ENCODE peak calls at places on chromosomes 16 and 17, in six cellular contexts. A is A549, F is prostate gland, P is HCT116, E is transverse colon, K is Peyer's patch. Y is an unnamed sample. For H3K4me1, the result is how much of the 10 kb centered on the place peaks cover.

GRCh38 chr17:45971698-45972141 is 27.3 kb upstream of the STH start:
- DNase-seq in P (no peak), A (no peak), F (no peak), E (no peak), K (no peak), Y (no peak)

GRCh38 chr17:59298512-59298911 is 32.9 kb upstream of the YPEL2 start:
- DNase-seq in E (no peak), A (no peak), P (no peak), F (no peak), K (no peak), Y (no peak)

GRCh38 chr17:77319211-77320031 is 178.7 kb downstream of the SEC14L1 start:
- DNase-seq in A (peak), P (peak), E (peak), F (peak), K (peak), Y (peak)

GRCh38 chr16:21598676-21599157 is 660 bp upstream of the METTL9 start:
- DNase-seq in A (no peak), K (no peak), P (no peak), F (peak), E (peak), Y (no peak)

GRCh38 chr16:66263973-66264310 is 102.5 kb upstream of the CDH5 start:
- DNase-seq in K (no peak), F (no peak), A (no peak), E (no peak), P (no peak), Y (no peak)

GRCh38 chr16:71537643-71538042 is 11.4 kb downstream of the CHST4 start:
- DNase-seq in P (peak), K (peak), F (peak), E (peak), A (peak), Y (no peak)

GRCh38 chr16:69840975-69841374 is 78.8 kb downstream of the WWP2 start:
- DNase-seq in F (no peak), P (no peak), A (no peak), E (peak), K (peak), Y (no peak)

GRCh38 chr16:57688987-57689771 is 5.4 kb upstream of the DRC7 start:
- DNase-seq in F (no peak), E (no peak), A (no peak), P (no peak), K (no peak), Y (no peak)

GRCh38 chr17:67608691-67609090 is 109.0 kb upstream of the NOL11 start:
- DNase-seq in E (no peak), P (no peak), F (no peak), K (no peak), A (no peak), Y (no peak)

GRCh38 chr17:43226393-43226792 is 2.0 kb downstream of the CCDC200 start:
- DNase-seq in A (no peak), P (no peak), F (no peak), E (no peak), K (no peak), Y (no peak)

GRCh38 chr16:4402439-4403132 is 13.8 kb downstream of the CORO7 start:
- DNase-seq in F (peak), A (peak), P (peak), K (peak), E (peak), Y (peak)

GRCh38 chr16:31200821-31201510 is 1.6 kb downstream of the PYCARD start:
- DNase-seq in K (no peak), E (no peak), F (no peak), P (no peak), A (peak), Y (no peak)

GRCh38 chr16:31204871-31205666 is 2.5 kb upstream of the PYCARD start:
- DNase-seq in A (no peak), E (no peak), F (no peak), P (no peak), K (no peak), Y (no peak)

GRCh38 chr16:31199430-31200041 is 3.0 kb downstream of the PYCARD start:
- DNase-seq in P (no peak), F (no peak), K (no peak), E (no peak), A (no peak), Y (no peak)

GRCh38 chr16:31202402-31203385 is at the start of gene PYCARD:
- DNase-seq in F (peak), E (peak), P (no peak), K (peak), A (peak), Y (peak)

DNA sequence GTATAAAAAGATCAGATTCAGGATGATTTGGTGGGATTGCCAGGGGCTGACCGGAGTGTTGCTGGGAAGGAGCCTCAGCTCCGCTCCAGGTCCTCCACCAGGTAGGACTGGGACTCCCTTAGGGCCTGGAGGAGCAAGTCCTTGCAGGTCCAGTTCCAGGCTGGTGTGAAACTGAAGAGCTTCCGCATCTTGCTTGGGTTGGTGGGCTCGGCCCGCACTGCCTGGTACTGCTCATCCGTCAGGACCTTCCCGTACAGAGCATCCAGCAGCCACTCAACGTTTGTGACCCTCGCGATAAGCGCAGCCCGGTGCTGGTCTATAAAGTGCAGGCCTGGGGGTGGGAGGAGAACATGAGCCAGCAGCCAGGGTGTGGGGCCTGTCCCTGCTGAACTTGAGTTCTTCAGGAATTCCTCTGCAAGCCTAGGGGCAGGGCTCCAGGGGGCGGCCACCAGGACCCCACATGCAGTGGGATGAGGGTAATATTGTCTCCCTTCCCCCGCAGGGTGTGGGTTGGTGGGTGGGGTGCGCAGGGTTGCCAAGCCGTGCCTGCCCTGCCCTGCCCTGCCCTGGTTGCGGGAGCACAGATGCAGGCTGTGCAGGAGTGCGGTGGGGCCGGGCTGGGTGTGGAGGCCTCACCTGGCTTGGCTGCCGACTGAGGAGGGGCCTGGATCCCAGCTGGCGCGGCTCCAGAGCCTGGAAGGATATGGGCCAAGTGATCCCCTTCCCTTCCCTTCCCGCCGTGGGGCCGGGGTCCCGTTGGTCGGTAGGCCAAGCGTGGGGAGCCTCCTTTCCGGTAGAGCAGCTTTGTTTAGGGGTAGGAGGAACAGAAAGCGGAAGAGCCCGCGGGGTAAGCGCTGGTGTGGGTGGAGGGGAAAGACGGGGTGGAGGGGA is 804 bp downstream of the PYCARD start:
- DNase-seq in P (no peak), F (no peak), K (peak), A (no peak), E (peak), Y (no peak)
- H3K4me3 ChIP-seq in P (no peak), F (peak), K (peak), A (peak), E (peak), Y (peak)

GRCh38 chr16:11080327-11080967 is 136.1 kb downstream of the CLEC16A start:
- DNase-seq in F (no peak), A (no peak), K (no peak), E (no peak), P (no peak), Y (no peak)
- H3K4me1 ChIP-seq in F (under half), A (under half), K (under half), E (under half), P (half or more), Y (under half)

DNA sequence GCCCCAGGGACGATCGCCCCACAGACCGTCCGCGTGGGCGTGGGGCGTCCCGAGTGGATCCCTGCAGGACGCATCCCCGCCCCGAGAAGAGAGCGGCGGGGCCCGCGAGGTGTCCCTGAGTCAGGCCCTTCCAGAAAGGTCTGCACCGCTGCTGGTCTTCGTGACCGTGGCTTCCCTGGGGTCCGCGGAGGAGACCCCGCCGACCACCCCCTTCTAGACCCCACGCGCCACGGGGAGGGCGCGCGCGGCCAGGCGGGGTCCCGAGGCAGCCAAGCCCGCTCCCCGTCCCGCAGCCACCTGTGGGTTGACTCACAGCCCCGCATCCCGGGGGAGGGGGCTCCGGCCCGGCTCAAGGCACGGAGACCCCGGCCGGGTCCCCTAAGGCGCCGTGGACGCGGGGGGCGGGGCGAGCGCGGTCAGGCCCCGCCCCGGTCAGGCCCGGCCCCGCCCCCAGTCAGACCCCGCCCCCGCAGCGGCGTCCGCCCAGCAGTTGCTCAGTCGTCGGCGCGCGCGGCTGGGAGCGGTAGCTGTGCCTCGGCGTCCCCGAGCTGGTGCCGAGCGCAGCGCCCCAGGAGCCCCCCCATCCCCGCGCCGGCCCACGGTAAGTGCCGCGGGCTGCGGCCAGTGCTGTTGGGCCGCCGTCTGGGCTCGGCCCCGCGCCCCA is at the start of gene BAIAP3:
- DNase-seq in F (peak), E (peak), K (peak), A (peak), P (no peak), Y (no peak)
- TF ChIP-seq POLR2A in F (peak), E (no peak), K (no peak), A (peak), P (peak), Y (no peak)

DNA sequence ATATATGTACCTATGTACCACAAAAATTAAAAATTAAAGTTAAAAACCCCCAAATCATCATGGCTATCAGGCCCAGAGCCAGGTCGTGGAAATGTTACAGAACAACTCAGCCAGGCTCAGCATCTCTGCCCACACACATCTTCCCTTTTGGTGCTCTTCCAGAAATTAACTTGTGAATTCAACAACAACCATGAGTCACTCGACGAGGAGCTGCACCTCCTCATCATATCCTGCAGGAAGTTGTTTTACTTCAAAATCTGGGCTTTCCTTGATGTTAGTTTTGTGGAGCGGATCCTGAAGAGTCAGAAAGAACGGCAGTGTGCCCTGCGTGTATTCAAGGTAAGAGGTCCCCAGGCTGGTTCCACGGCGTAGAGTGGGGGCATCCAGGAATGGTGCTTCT is 10.6 kb downstream of the FBXO39 start:
- DNase-seq in F (no peak), P (no peak), E (no peak), A (peak), K (no peak), Y (no peak)
- H3K4me3 ChIP-seq in F (no peak), P (no peak), E (no peak), A (no peak), K (no peak), Y (no peak)

GRCh38 chr17:73550561-73550960 is 93.7 kb downstream of the SDK2 start:
- DNase-seq in P (no peak), F (no peak), K (no peak), A (no peak), E (no peak), Y (no peak)
- H3K4me1 ChIP-seq in P (under half), F (under half), K (under half), A (under half), E (under half), Y (under half)

GRCh38 chr17:38868968-38869646 is 751 bp upstream of the LASP1 start:
- DNase-seq in P (peak), K (peak), E (peak), A (peak), F (peak), Y (peak)
- TF ChIP-seq POLR2A in P (no peak), K (no peak), E (peak), A (peak), F (peak), Y (peak)

GRCh38 chr17:41748275-41748674 is 13.8 kb upstream of the HAP1 start:
- DNase-seq in P (no peak), E (no peak), F (no peak), A (no peak), K (no peak), Y (no peak)
- H3K4me3 ChIP-seq in P (no peak), E (no peak), F (no peak), A (no peak), K (no peak), Y (no peak)